ENCODE peak calls at places on chromosomes 6 and 20, in nine cellular contexts. N is HT1080; Z is effector CD4-positive, alpha-beta T cell; P is NCI-H69; D is stimulated activated CD8-positive, alpha-beta memory T cell treated with anti-CD3 and anti-CD28 coated beads, Interleukin-7, amount 100 ng/mL, for 24 hours; A is NCI-H1092 treated with DMSO at 0.1 percent for 48 hours; V is A549; I is pancreas; Q is EH. K is an unnamed sample.

GRCh38 chr20:38246357-38247165 is 14.0 kb downstream of the KIAA1755 start:
- DNase-seq in A (no peak), Q (no peak), I (no peak), P (no peak), D (no peak), Z (no peak), V (no peak), N (no peak), K (no peak)

GRCh38 chr6:142846459-142846831 is 98.5 kb downstream of the HIVEP2 start:
- DNase-seq in A (no peak), D (no peak), Z (peak), I (no peak), V (no peak), N (peak), P (peak), Q (peak), K (no peak)

GRCh38 chr6:32886674-32887383 is 32.8 kb downstream of the PSMB9 start:
- DNase-seq in P (peak), Z (no peak), A (no peak), V (no peak), N (peak), D (no peak), I (peak), Q (peak), K (no peak)

GRCh38 chr20:63215101-63216040 is 560 bp downstream of the YTHDF1 start:
- DNase-seq in I (no peak), V (peak), N (peak), P (peak), D (no peak), Q (peak), Z (no peak), A (peak), K (no peak)

GRCh38 chr6:82397962-82398692 is 34.5 kb downstream of the TPBG start:
- DNase-seq in Q (peak), V (no peak), A (no peak), P (no peak), I (no peak), Z (no peak), D (no peak), N (peak), K (no peak)

GRCh38 chr20:36045373-36045714 is 77.0 kb downstream of the CNBD2 start:
- DNase-seq in I (no peak), A (no peak), Q (no peak), D (no peak), Z (no peak), P (no peak), N (no peak), V (no peak), K (no peak)

GRCh38 chr20:42093542-42094440 is 475.6 kb upstream of the CHD6 start:
- DNase-seq in Z (no peak), Q (no peak), I (peak), V (no peak), N (no peak), A (peak), D (no peak), P (peak), K (no peak)

GRCh38 chr6:9138856-9139426 is 703.6 kb upstream of the SLC35B3 start:
- DNase-seq in Q (no peak), P (peak), A (peak), V (no peak), N (no peak), I (no peak), Z (no peak), D (no peak), K (no peak)

GRCh38 chr6:36050305-36050704 is 22.7 kb downstream of the MAPK14 start:
- DNase-seq in I (no peak), Z (no peak), D (no peak), A (no peak), V (no peak), Q (no peak), P (no peak), N (no peak), K (no peak)

GRCh38 chr6:155765275-155766194 is 309.9 kb upstream of the NOX3 start:
- DNase-seq in D (no peak), Z (no peak), I (no peak), P (no peak), V (no peak), Q (peak), A (no peak), N (peak), K (no peak)

GRCh38 chr6:3789896-3790558 is 38.5 kb upstream of the PXDC1 start:
- DNase-seq in D (no peak), I (no peak), Z (no peak), P (no peak), N (no peak), A (no peak), Q (no peak), V (no peak), K (no peak)

GRCh38 chr20:62370807-62371587 is 3.9 kb upstream of the LAMA5 start:
- DNase-seq in V (no peak), P (no peak), Z (no peak), I (no peak), Q (no peak), A (no peak), N (no peak), D (no peak), K (no peak)

GRCh38 chr6:31210119-31210518 is 39.6 kb upstream of the POU5F1 start:
- DNase-seq in I (no peak), Q (no peak), P (no peak), N (no peak), V (no peak), A (no peak), Z (no peak), D (no peak), K (no peak)

GRCh38 chr20:8627386-8628030 is 441.4 kb upstream of the PLCB4 start:
- DNase-seq in Q (peak), D (no peak), A (no peak), N (no peak), Z (no peak), V (no peak), I (no peak), P (peak), K (no peak)

GRCh38 chr6:64990652-64991304 is 716.2 kb downstream of the EYS start:
- DNase-seq in I (no peak), Z (no peak), V (no peak), Q (no peak), N (no peak), A (no peak), P (peak), D (no peak), K (no peak)

GRCh38 chr6:56749632-56750151 is 107.0 kb upstream of the DST start:
- DNase-seq in D (no peak), Z (no peak), V (peak), A (no peak), P (peak), N (peak), I (no peak), Q (peak), K (no peak)

GRCh38 chr20:50475879-50476292 is 34.3 kb upstream of the PTPN1 start:
- DNase-seq in A (no peak), N (peak), P (peak), V (peak), Q (peak), Z (no peak), I (no peak), D (no peak), K (no peak)

GRCh38 chr6:11298651-11299420 is 66.4 kb upstream of the NEDD9 start:
- DNase-seq in I (peak), Q (no peak), D (no peak), Z (no peak), A (no peak), P (peak), V (no peak), N (no peak), K (peak)

GRCh38 chr6:132227937-132228336 is 173.3 kb downstream of the MOXD1 start:
- DNase-seq in Q (peak), A (no peak), V (no peak), D (no peak), I (no peak), P (no peak), Z (no peak), N (no peak), K (no peak)

GRCh38 chr6:34243901-34244884 is 4.6 kb downstream of the SMIM29 start:
- DNase-seq in A (no peak), V (peak), I (no peak), Z (peak), P (peak), Q (peak), N (peak), D (peak), K (no peak)

GRCh38 chr6:158642097-158642601 is 2.4 kb downstream of the DYNLT1 start:
- DNase-seq in I (no peak), A (no peak), N (peak), V (no peak), P (peak), Z (no peak), Q (peak), D (no peak), K (no peak)

GRCh38 chr6:119856136-119856535 is 506.6 kb upstream of the MAN1A1 start:
- DNase-seq in Z (no peak), A (no peak), D (no peak), V (no peak), N (peak), P (no peak), I (no peak), Q (no peak), K (no peak)

GRCh38 chr20:54219751-54220426 is 12.0 kb downstream of the PFDN4 start:
- DNase-seq in N (no peak), Q (peak), I (no peak), V (peak), Z (no peak), A (peak), P (peak), D (no peak), K (no peak)

GRCh38 chr20:59783020-59784010 is 150.1 kb downstream of the SYCP2 start:
- DNase-seq in D (peak), Q (peak), V (peak), I (peak), A (peak), Z (no peak), N (peak), P (peak), K (no peak)

GRCh38 chr6:144721232-144721631 is 436.1 kb downstream of the UTRN start:
- DNase-seq in D (no peak), Q (no peak), V (no peak), I (no peak), N (no peak), A (no peak), Z (no peak), P (no peak), K (no peak)

GRCh38 chr20:1371235-1371782 is 21.5 kb downstream of the FKBP1A start:
- DNase-seq in V (no peak), Q (no peak), N (no peak), I (no peak), A (no peak), P (no peak), D (no peak), Z (no peak), K (no peak)

GRCh38 chr20:4038047-4038459 is 22.7 kb upstream of the RNF24 start:
- DNase-seq in N (peak), P (no peak), Z (peak), Q (peak), I (no peak), A (no peak), V (no peak), D (peak), K (peak)

GRCh38 chr20:48679603-48680002 is 148.2 kb downstream of the PREX1 start:
- DNase-seq in D (no peak), N (no peak), I (no peak), V (no peak), Z (no peak), A (no peak), P (no peak), Q (no peak), K (no peak)

GRCh38 chr6:111985202-111985731 is 68.6 kb upstream of the CCN6 start:
- DNase-seq in P (no peak), D (no peak), A (no peak), V (no peak), Q (peak), Z (no peak), N (peak), I (peak), K (peak)

GRCh38 chr6:165486183-165487137 is 176.6 kb downstream of the PDE10A start:
- DNase-seq in I (no peak), A (no peak), Z (no peak), D (no peak), P (no peak), Q (no peak), N (no peak), V (no peak), K (no peak)

GRCh38 chr6:143299253-143300166 is 151.0 kb downstream of the ADAT2 start:
- DNase-seq in P (peak), Q (no peak), V (no peak), N (peak), A (no peak), I (no peak), D (no peak), Z (no peak), K (no peak)

GRCh38 chr20:46021361-46022359 is 7.4 kb upstream of the SLC12A5 start:
- DNase-seq in Z (peak), Q (no peak), P (peak), A (peak), D (no peak), N (peak), I (peak), V (peak), K (peak)

GRCh38 chr20:61604494-61604893 is 352.4 kb downstream of the CDH4 start:
- DNase-seq in D (no peak), A (no peak), I (no peak), Q (no peak), N (peak), Z (no peak), P (no peak), V (no peak), K (no peak)

GRCh38 chr20:52103469-52103910 is 88.1 kb downstream of the ZFP64 start:
- DNase-seq in N (no peak), I (no peak), V (no peak), Z (no peak), A (no peak), P (no peak), D (no peak), Q (peak), K (no peak)

K was measured in activated gamma-delta T cell treated with Interleukin-2 at 50 U/mL for 16 hours.